ENCODE peak calls at places on chromosomes 13 and 19, in four cellular contexts. I is nucleus accumbens; V is posterior cingulate gyrus; Z is stimulated activated CD8-positive, alpha-beta memory T cell treated with anti-CD3 and anti-CD28 coated beads, Interleukin-15, amount 100 ng/mL, for 4 hours. L is an unnamed sample.
A peak's percentile ranks its signal among the peaks of the same experiment; 100 is the strongest.

GRCh38 chr13:26557051-26557392 is 461 bp upstream of the WASF3 start:
- DNase-seq in Z (no peak), V (no peak), I (no peak), L (no peak)

GRCh38 chr13:47337781-47338507 is 441.1 kb upstream of the HTR2A start:
- DNase-seq in I (no peak), Z (no peak), V (peak; percentile 32), L (no peak)

GRCh38 chr19:29216021-29216420 is 3.1 kb upstream of the UQCRFS1 start:
- DNase-seq in V (no peak), Z (no peak), I (no peak), L (no peak)

GRCh38 chr13:64551755-64552154 is 2678.4 kb downstream of the PCDH9 start:
- DNase-seq in I (no peak), Z (no peak), V (no peak), L (no peak)

GRCh38 chr13:75049936-75050335 is 432.0 kb downstream of the TBC1D4 start:
- DNase-seq in V (no peak), I (no peak), Z (no peak), L (no peak)

GRCh38 chr13:36082396-36082795 is 48.8 kb downstream of the DCLK1 start:
- DNase-seq in Z (no peak), V (no peak), I (no peak), L (no peak)

GRCh38 chr13:51618626-51619025 is 34.4 kb downstream of the WDFY2 start:
- DNase-seq in I (no peak), V (no peak), Z (no peak), L (no peak)

GRCh38 chr19:14054721-14055120 is 7.2 kb downstream of the PALM3 start:
- DNase-seq in V (no peak), I (no peak), Z (no peak), L (no peak)

GRCh38 chr19:32607479-32607878 is 26.5 kb downstream of the PDCD5 start:
- DNase-seq in I (no peak), V (no peak), Z (no peak), L (no peak)

GRCh38 chr13:36883829-36884228 is 36.2 kb downstream of the SMAD9 start:
- DNase-seq in V (no peak), Z (no peak), I (no peak), L (no peak)

GRCh38 chr19:8304841-8305621 is 3.1 kb downstream of the CD320 start:
- DNase-seq in I (no peak), Z (no peak), V (no peak), L (no peak)

GRCh38 chr13:23956106-23956505 is 58.8 kb upstream of the C1QTNF9B start:
- DNase-seq in Z (no peak), I (no peak), V (no peak), L (peak; percentile 49)

GRCh38 chr19:11494634-11495285 is 10.9 kb downstream of the ZNF653 start:
- DNase-seq in I (no peak), V (no peak), Z (no peak), L (no peak)

GRCh38 chr19:50703915-50704548 is 15.6 kb downstream of the SHANK1 start:
- DNase-seq in V (no peak), I (no peak), Z (no peak), L (no peak)

GRCh38 chr19:35030257-35031071 is at the start of gene SCN1B:
- DNase-seq in Z (peak; percentile 49), V (peak; percentile 92), I (peak; percentile 36), L (no peak)

GRCh38 chr13:66563076-66563475 is 667.1 kb downstream of the PCDH9 start:
- DNase-seq in V (no peak), Z (no peak), I (no peak), L (no peak)

GRCh38 chr19:1567116-1567847 is 843 bp downstream of the MEX3D start:
- DNase-seq in Z (no peak), I (peak; percentile 56), V (no peak), L (no peak)

GRCh38 chr19:39130337-39131254 is 5.0 kb downstream of the PAK4 start:
- DNase-seq in Z (no peak), I (no peak), V (no peak), L (no peak)

GRCh38 chr13:108944760-108945159 is 315.3 kb downstream of the MYO16 start:
- DNase-seq in V (no peak), I (no peak), Z (no peak), L (no peak)

GRCh38 chr13:114179087-114179658 is at the start of gene CFAP97D2:
- DNase-seq in Z (no peak), I (no peak), V (no peak), L (no peak)

GRCh38 chr13:42836930-42837329 is 55.5 kb downstream of the FAM216B start:
- DNase-seq in Z (no peak), I (no peak), V (no peak), L (no peak)

GRCh38 chr13:19685034-19685433 is 51.6 kb downstream of the MPHOSPH8 start:
- DNase-seq in V (peak; percentile 42), I (no peak), Z (no peak), L (no peak)

GRCh38 chr13:49629947-49630346 is 1.6 kb downstream of the ARL11 start:
- DNase-seq in Z (no peak), V (no peak), I (no peak), L (no peak)

GRCh38 chr13:113769106-113769505 is 10.1 kb downstream of the TMEM255B start:
- DNase-seq in V (no peak), I (no peak), Z (no peak), L (no peak)

GRCh38 chr13:73879346-73880020 is 254.7 kb downstream of the KLF12 start:
- DNase-seq in Z (no peak), V (no peak), I (no peak), L (no peak)

GRCh38 chr19:18306903-18307681 is 15.8 kb downstream of the LSM4 start:
- DNase-seq in V (no peak), I (no peak), Z (no peak), L (no peak)

GRCh38 chr19:2315818-2316353 is 7.9 kb upstream of the LINGO3 start:
- DNase-seq in V (no peak), I (peak; percentile 57), Z (no peak), L (no peak)

GRCh38 chr13:53151692-53152421 is 123.2 kb downstream of the OLFM4 start:
- DNase-seq in Z (no peak), I (peak; percentile 21), V (no peak), L (peak; percentile 2)

GRCh38 chr19:17952041-17952976 is 14.6 kb upstream of the KCNN1 start:
- DNase-seq in V (no peak), Z (no peak), I (no peak), L (no peak)

GRCh38 chr13:61470801-61471200 is 55.2 kb upstream of the PCDH20 start:
- DNase-seq in I (no peak), Z (no peak), V (no peak), L (no peak)

GRCh38 chr19:35872180-35872579 is 3.8 kb downstream of the APLP1 start:
- DNase-seq in I (no peak), V (no peak), Z (no peak), L (no peak)

GRCh38 chr13:70484931-70485330 is 376.7 kb upstream of the KLHL1 start:
- DNase-seq in V (peak; percentile 57), Z (no peak), I (no peak), L (no peak)

L was measured in keratinocyte.